ENCODE peak calls at places on chromosome 10, in five cellular contexts. M is IMR-90, Z is A549, R is K562, T is HepG2. V is an unnamed sample.

GRCh38 chr10:80122746-80123145 is 9.8 kb upstream of the PLAC9 start:
- DNase-seq in M (no peak), Z (no peak), R (no peak), T (no peak), V (no peak)

GRCh38 chr10:112374724-112375541 is 1.0 kb downstream of the ACSL5 start:
- DNase-seq in M (no peak), Z (no peak), R (no peak), T (peak; percentile 59), V (no peak)

GRCh38 chr10:92156874-92157273 is 134.0 kb downstream of the CPEB3 start:
- DNase-seq in M (peak; percentile 39), Z (no peak), R (no peak), T (no peak), V (no peak)

GRCh38 chr10:31864834-31865518 is 63.7 kb downstream of the ARHGAP12 start:
- DNase-seq in M (peak; percentile 54), Z (peak; percentile 23), R (no peak), T (peak; percentile 48), V (peak; percentile 10)

GRCh38 chr10:38038107-38038931 is 27.8 kb downstream of the ZNF33A start:
- DNase-seq in M (peak; percentile 8), Z (no peak), R (no peak), T (no peak), V (no peak)

GRCh38 chr10:11163990-11164805 is 146.5 kb downstream of the CELF2 start:
- DNase-seq in M (no peak), Z (no peak), R (no peak), T (no peak), V (no peak)

GRCh38 chr10:69842932-69843331 is 41.2 kb downstream of the COL13A1 start:
- DNase-seq in M (peak; percentile 34), Z (no peak), R (no peak), T (no peak), V (no peak)

GRCh38 chr10:1036341-1036791 is 10.7 kb upstream of the IDI2 start:
- DNase-seq in M (peak; percentile 87), Z (peak; percentile 12), R (no peak), T (no peak), V (no peak)

GRCh38 chr10:96275685-96276418 is 4.5 kb upstream of the BLNK start:
- DNase-seq in M (no peak), Z (no peak), R (no peak), T (no peak), V (no peak)

GRCh38 chr10:17157024-17157423 is 27.4 kb upstream of the CUBN start:
- DNase-seq in M (no peak), Z (no peak), R (no peak), T (no peak), V (no peak)

GRCh38 chr10:46064269-46064817 is 18.3 kb upstream of the MSMB start:
- DNase-seq in M (no peak), Z (no peak), R (no peak), T (no peak), V (no peak)

GRCh38 chr10:35274511-35275060 is 61.7 kb upstream of the CCNY start:
- DNase-seq in M (no peak), Z (no peak), R (no peak), T (no peak), V (no peak)

GRCh38 chr10:89163265-89163995 is 43.7 kb downstream of the CH25H start:
- DNase-seq in M (no peak), Z (no peak), R (no peak), T (no peak), V (no peak)

GRCh38 chr10:119268871-119269506 is 61.6 kb downstream of the GRK5 start:
- DNase-seq in M (peak; percentile 45), Z (no peak), R (no peak), T (no peak), V (no peak)

GRCh38 chr10:119273413-119273812 is 66.0 kb downstream of the GRK5 start:
- DNase-seq in M (no peak), Z (no peak), R (no peak), T (no peak), V (no peak)

GRCh38 chr10:119269737-119270136 is 62.4 kb downstream of the GRK5 start:
- DNase-seq in M (no peak), Z (no peak), R (no peak), T (no peak), V (no peak)

GRCh38 chr10:119272736-119273135 is 65.4 kb downstream of the GRK5 start:
- DNase-seq in M (no peak), Z (no peak), R (no peak), T (no peak), V (no peak)

DNA sequence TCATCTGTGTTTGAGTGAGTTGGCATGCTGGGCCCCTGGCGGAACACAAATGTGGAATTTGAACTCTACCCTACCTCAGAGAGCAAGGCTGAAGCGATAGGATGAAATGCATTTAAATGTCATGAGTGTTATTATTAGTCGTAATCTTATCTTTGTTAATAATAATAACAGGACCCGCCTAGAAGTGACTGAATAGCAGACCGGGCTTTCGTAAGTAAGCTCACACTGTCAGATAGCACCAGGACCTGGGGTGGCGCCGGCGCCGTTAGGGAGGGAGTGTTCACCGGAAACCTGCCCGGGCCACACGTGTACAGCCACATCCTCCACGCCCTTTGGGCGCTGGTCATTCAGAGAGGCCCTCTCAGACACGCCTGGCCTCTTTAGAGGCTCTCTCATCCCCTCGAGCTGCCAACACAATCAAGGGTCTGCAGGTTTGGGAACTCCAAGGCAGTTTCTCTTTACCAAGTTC is 63.6 kb downstream of the GRK5 start:
- DNase-seq in M (peak; percentile 51), Z (peak; percentile 50), R (peak; percentile 62), T (peak; percentile 75), V (no peak)
- TF ChIP-seq MAFK in M (no peak), Z (no peak), R (no peak), T (no peak), V (no peak)

GRCh38 chr10:122130474-122131110 is 140.5 kb upstream of the BTBD16 start:
- DNase-seq in M (peak; percentile 41), Z (no peak), R (no peak), T (no peak), V (no peak)

GRCh38 chr10:122126763-122127659 is 138.0 kb downstream of the TACC2 start:
- DNase-seq in M (peak; percentile 97), Z (peak; percentile 72), R (no peak), T (peak; percentile 30), V (no peak)

GRCh38 chr10:122124808-122125207 is 135.8 kb downstream of the TACC2 start:
- DNase-seq in M (no peak), Z (no peak), R (no peak), T (no peak), V (no peak)

GRCh38 chr10:122128357-122128756 is 139.4 kb downstream of the TACC2 start:
- DNase-seq in M (peak; percentile 44), Z (no peak), R (no peak), T (no peak), V (no peak)

DNA sequence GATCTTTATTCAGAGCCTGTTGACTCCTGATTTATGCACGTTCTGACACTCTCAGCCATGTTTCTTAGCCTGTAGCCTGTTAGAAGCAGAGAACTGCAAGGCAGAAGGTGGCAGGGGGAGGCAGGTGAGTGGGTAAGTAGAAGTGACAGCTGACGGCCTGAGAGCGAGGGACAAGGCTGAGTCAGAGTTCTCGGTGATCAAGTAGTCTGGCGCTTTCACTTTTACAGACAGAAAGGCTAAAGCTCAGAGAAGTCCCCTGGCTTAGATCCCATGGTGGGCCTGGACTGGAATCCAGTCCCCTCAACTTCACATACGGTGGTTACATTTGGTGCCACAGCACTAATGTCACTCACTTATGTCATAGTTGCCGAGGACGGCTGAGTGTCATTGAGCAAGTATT is 139.0 kb downstream of the TACC2 start:
- DNase-seq in M (peak; percentile 59), Z (no peak), R (no peak), T (no peak), V (no peak)
- TF ChIP-seq MAFK in M (no peak), Z (no peak), R (no peak), T (no peak), V (no peak)

GRCh38 chr10:75779276-75779675 is 347.9 kb downstream of the LRMDA start:
- DNase-seq in M (no peak), Z (no peak), R (no peak), T (no peak), V (no peak)

GRCh38 chr10:75788394-75789205 is 357.2 kb downstream of the LRMDA start:
- DNase-seq in M (no peak), Z (no peak), R (no peak), T (peak; percentile 94), V (no peak)

GRCh38 chr10:75778665-75779064 is 347.2 kb downstream of the LRMDA start:
- DNase-seq in M (no peak), Z (no peak), R (no peak), T (no peak), V (no peak)

GRCh38 chr10:75776738-75777504 is 345.5 kb downstream of the LRMDA start:
- DNase-seq in M (no peak), Z (no peak), R (no peak), T (peak; percentile 99), V (no peak)

DNA sequence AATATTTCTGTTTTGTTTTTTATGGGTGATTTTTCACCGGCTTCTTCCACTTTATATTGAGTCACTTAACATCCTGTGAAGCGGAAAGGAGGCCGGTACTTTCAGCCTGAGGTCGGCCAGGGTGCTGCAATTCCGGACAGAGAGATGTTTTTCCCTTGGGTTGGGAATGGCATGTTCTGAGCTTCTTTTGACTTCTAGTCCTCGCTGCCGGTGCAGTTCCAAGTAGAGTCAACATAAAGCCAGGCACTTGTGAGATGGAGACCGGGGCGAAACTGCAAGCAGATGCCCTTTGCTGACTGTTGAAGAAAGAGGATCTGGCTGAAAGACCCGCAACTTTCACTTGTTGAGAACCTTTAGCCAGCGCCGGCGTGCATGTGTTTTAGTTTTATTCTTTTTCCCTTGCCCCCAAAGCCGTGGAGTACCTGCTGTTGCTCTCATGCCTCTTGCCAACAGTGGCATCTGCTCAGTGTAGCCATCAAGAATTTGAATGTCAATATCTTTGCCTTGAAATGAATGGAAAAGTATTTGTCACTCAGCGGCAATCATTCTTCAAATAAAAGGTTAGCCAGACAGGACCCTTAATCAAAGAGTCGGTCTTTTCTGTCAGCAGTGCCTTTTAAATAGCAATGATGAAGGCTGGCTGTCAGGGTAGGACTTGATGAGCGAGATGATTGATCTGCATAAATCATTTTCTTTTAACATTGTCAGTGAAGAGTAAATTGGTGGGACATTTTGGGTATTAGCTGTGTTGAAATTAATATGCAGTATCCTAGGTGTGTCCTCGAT is 351.2 kb downstream of the LRMDA start:
- DNase-seq in M (no peak), Z (no peak), R (no peak), T (no peak), V (no peak)
- TF ChIP-seq MAFK in M (no peak), Z (no peak), R (no peak), T (no peak), V (no peak)

GRCh38 chr10:71382028-71382427 is 14.7 kb upstream of the CDH23 start:
- DNase-seq in M (no peak), Z (no peak), R (no peak), T (no peak), V (no peak)

GRCh38 chr10:71381611-71382010 is 15.1 kb upstream of the CDH23 start:
- DNase-seq in M (no peak), Z (no peak), R (no peak), T (no peak), V (no peak)

GRCh38 chr10:71379118-71379781 is 17.5 kb upstream of the CDH23 start:
- DNase-seq in M (no peak), Z (no peak), R (no peak), T (no peak), V (no peak)

GRCh38 chr10:71382757-71383156 is 14.0 kb upstream of the CDH23 start:
- DNase-seq in M (peak; percentile 11), Z (no peak), R (peak; percentile 41), T (no peak), V (no peak)

DNA sequence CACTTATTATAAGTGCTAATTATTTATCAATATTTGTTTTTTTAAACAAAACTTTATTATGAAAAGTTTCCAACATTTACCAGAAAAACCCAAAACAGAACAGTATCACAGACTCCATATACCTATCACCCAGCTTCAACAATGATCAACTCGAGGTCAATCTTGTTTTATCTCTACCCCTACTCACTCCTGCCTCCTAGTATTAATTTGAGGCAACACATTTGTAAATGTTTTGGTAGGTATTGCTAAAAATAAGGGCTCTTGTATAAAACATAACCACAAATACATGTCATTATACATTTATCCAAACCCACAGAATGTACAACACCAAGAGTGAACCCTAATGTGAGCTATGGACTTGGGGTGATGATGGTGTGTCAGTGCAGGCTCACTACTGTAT is 15.9 kb upstream of the CDH23 start:
- DNase-seq in M (no peak), Z (no peak), R (no peak), T (no peak), V (no peak)
- TF ChIP-seq MAFK in M (no peak), Z (no peak), R (no peak), T (no peak), V (no peak)

V was measured in H1.